ENCODE peak calls at places on chromosomes 1 and 21, in nine cellular contexts. W is psoas muscle; R is tibial artery; I is PC-9; P is upper lobe of right lung; M is RWPE1; X is hepatocyte; L is A549; C is CD4-positive, alpha-beta T cell. J is an unnamed sample.

GRCh38 chr1:246532519-246532918 is 25.4 kb upstream of the SMYD3 start:
- DNase-seq in W (no peak), R (no peak), I (no peak), P (no peak), M (no peak), X (no peak), L (no peak), C (no peak), J (no peak)

GRCh38 chr1:37169743-37170275 is 135.5 kb upstream of the GRIK3 start:
- DNase-seq in W (no peak), R (no peak), I (no peak), P (no peak), M (no peak), X (no peak), L (no peak), C (no peak), J (no peak)

GRCh38 chr1:42945171-42945570 is 13.5 kb downstream of the SLC2A1 start:
- DNase-seq in W (no peak), R (no peak), I (no peak), P (no peak), M (no peak), X (no peak), L (no peak), C (no peak), J (no peak)

GRCh38 chr1:82321794-82322193 is 521.1 kb downstream of the ADGRL2 start:
- DNase-seq in W (no peak), R (no peak), I (no peak), P (no peak), M (peak; percentile 71), X (no peak), L (no peak), C (no peak), J (no peak)

GRCh38 chr1:116514708-116515525 is 55.9 kb downstream of the CD58 start:
- DNase-seq in W (no peak), R (no peak), I (peak; percentile 69), P (no peak), M (no peak), X (no peak), L (no peak), C (peak; percentile 23), J (no peak)

GRCh38 chr1:160169553-160170399 is 18.4 kb downstream of the ATP1A4 start:
- DNase-seq in W (no peak), R (no peak), I (no peak), P (no peak), M (no peak), X (no peak), L (no peak), C (no peak), J (peak; percentile 22)

GRCh38 chr1:154961497-154962237 is at the start of gene PYGO2:
- DNase-seq in W (peak; percentile 90), R (peak; percentile 75), I (peak; percentile 88), P (peak; percentile 93), M (no peak), X (peak; percentile 88), L (peak; percentile 81), C (peak; percentile 65), J (peak; percentile 90)

GRCh38 chr21:45076245-45076661 is 1.9 kb downstream of the ADARB1 start:
- DNase-seq in W (no peak), R (no peak), I (no peak), P (no peak), M (peak; percentile 15), X (no peak), L (no peak), C (no peak), J (peak; percentile 57)

GRCh38 chr1:169238506-169238905 is 129.1 kb downstream of the NME7 start:
- DNase-seq in W (no peak), R (no peak), I (no peak), P (no peak), M (no peak), X (no peak), L (no peak), C (no peak), J (no peak)

GRCh38 chr1:211938473-211939080 is 96.8 kb downstream of the INTS7 start:
- DNase-seq in W (no peak), R (no peak), I (no peak), P (no peak), M (no peak), X (no peak), L (no peak), C (no peak), J (no peak)

GRCh38 chr1:118204648-118205047 is 19.6 kb upstream of the SPAG17 start:
- DNase-seq in W (no peak), R (no peak), I (no peak), P (no peak), M (no peak), X (no peak), L (no peak), C (no peak), J (no peak)

GRCh38 chr1:3924871-3925655 is 25.0 kb upstream of the C1orf174 start:
- DNase-seq in W (no peak), R (no peak), I (no peak), P (no peak), M (peak; percentile 23), X (no peak), L (no peak), C (no peak), J (no peak)

GRCh38 chr1:240649733-240650700 is 38.1 kb upstream of the GREM2 start:
- DNase-seq in W (no peak), R (no peak), I (no peak), P (no peak), M (no peak), X (no peak), L (no peak), C (no peak), J (no peak)

GRCh38 chr1:244137725-244138124 is 86.6 kb downstream of the ZBTB18 start:
- DNase-seq in W (no peak), R (no peak), I (no peak), P (no peak), M (no peak), X (no peak), L (no peak), C (no peak), J (no peak)

GRCh38 chr21:33940164-33940563 is 24.6 kb upstream of the ATP5PO start:
- DNase-seq in W (no peak), R (no peak), I (no peak), P (no peak), M (no peak), X (peak; percentile 48), L (no peak), C (no peak), J (no peak)

GRCh38 chr1:31830511-31830910 is 14.7 kb upstream of the SPOCD1 start:
- DNase-seq in W (no peak), R (no peak), I (peak; percentile 21), P (no peak), M (no peak), X (no peak), L (no peak), C (no peak), J (no peak)

GRCh38 chr1:214319930-214320329 is 39.0 kb downstream of the SMYD2 start:
- DNase-seq in W (no peak), R (no peak), I (no peak), P (no peak), M (no peak), X (no peak), L (no peak), C (no peak), J (no peak)
- TF ChIP-seq CTCF in W (no peak), R (no peak), I (peak; percentile 47), P (no peak), M (peak; percentile 17), X (no peak), L (peak; percentile 20), C (no peak), J (no peak)

GRCh38 chr1:77540501-77541161 is 141.8 kb downstream of the ZZZ3 start:
- DNase-seq in W (no peak), R (no peak), I (no peak), P (no peak), M (peak; percentile 50), X (no peak), L (peak; percentile 24), C (no peak), J (no peak)
- H3K27ac ChIP-seq in W (no peak overlapping the region), R (no peak overlapping the region), I (peak overlapping the region; percentile 85), P (no peak overlapping the region), M (peak overlapping the region; percentile 89), X (no peak overlapping the region), L (peak overlapping the region; percentile 98), C (no peak overlapping the region), J (no peak overlapping the region)

GRCh38 chr1:51870603-51871350 is 7.8 kb downstream of the NRDC start:
- DNase-seq in W (no peak), R (no peak), I (no peak), P (no peak), M (no peak), X (no peak), L (no peak), C (no peak), J (no peak)
- TF ChIP-seq CTCF in W (no peak), R (no peak), I (no peak), P (no peak), M (no peak), X (no peak), L (no peak), C (no peak), J (no peak)

GRCh38 chr1:26839779-26840178 is 13.3 kb downstream of the ZDHHC18 start:
- DNase-seq in W (no peak), R (no peak), I (no peak), P (no peak), M (no peak), X (no peak), L (no peak), C (no peak), J (no peak)

GRCh38 chr1:26833432-26834405 is 7.2 kb downstream of the ZDHHC18 start:
- DNase-seq in W (peak; percentile 64), R (no peak), I (no peak), P (no peak), M (no peak), X (no peak), L (no peak), C (peak; percentile 81), J (no peak)

GRCh38 chr1:26838474-26839338 is 12.2 kb downstream of the ZDHHC18 start:
- DNase-seq in W (peak; percentile 30), R (no peak), I (no peak), P (no peak), M (no peak), X (no peak), L (no peak), C (no peak), J (no peak)

GRCh38 chr1:26844389-26844788 is 17.9 kb downstream of the ZDHHC18 start:
- DNase-seq in W (peak; percentile 2), R (no peak), I (no peak), P (no peak), M (no peak), X (no peak), L (no peak), C (no peak), J (no peak)

DNA sequence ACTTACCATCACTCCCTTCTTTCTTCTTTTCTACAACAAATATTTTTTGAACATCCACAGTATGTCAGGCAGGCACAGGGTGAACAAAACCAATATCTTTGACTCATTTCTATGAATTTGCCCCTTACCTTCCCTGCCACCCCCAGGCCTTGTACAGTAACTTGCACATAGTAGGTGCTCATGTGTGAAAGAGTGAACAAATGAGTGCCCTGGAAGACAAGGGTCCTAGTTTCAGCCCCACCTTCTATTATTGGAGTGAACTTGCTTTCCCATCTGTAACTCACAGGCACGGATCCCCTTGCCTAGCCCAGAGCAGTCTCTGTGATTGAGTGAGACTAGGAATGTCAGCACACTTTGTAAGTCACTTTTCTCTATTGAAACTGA is 12.8 kb downstream of the ZDHHC18 start:
- DNase-seq in W (no peak), R (no peak), I (no peak), P (no peak), M (no peak), X (no peak), L (no peak), C (no peak), J (no peak)
- H3K27ac ChIP-seq in W (no peak overlapping the region), R (no peak overlapping the region), I (no peak overlapping the region), P (no peak overlapping the region), M (peak overlapping the region; percentile 53), X (no peak overlapping the region), L (peak overlapping the region; percentile 73), C (peak overlapping the region; percentile 7), J (no peak overlapping the region)

GRCh38 chr1:8702848-8703810 is 114.3 kb downstream of the RERE start:
- DNase-seq in W (peak; percentile 97), R (peak; percentile 84), I (peak; percentile 93), P (peak; percentile 96), M (peak; percentile 92), X (peak; percentile 95), L (peak; percentile 92), C (peak; percentile 5), J (peak; percentile 93)
- TF ChIP-seq CTCF in W (peak; percentile 2), R (peak; percentile 32), I (no peak), P (peak; percentile 16), M (peak; percentile 28), X (peak; percentile 11), L (no peak), C (no peak), J (no peak)